ENCODE peak calls at places on chromosomes 6 and 20, in five cellular contexts. One of them, this sample, is unnamed.

GRCh38 chr6:80126657-80127350 is 20.3 kb downstream of the BCKDHB start:
- DNase-seq in fibroblast of lung: no peak
- DNase-seq in activated effector memory CD4-positive, alpha-beta T cell treated with Interleukin-2 at 50 U/mL for 16 hours: no peak
- DNase-seq in fibroblast of mammary gland: no peak
- DNase-seq in Peyer's patch: peak; percentile 50
- DNase-seq in this sample: no peak

GRCh38 chr20:51880188-51880587 is 77.9 kb upstream of the SALL4 start:
- DNase-seq in fibroblast of lung: no peak
- DNase-seq in activated effector memory CD4-positive, alpha-beta T cell treated with Interleukin-2 at 50 U/mL for 16 hours: no peak
- DNase-seq in fibroblast of mammary gland: no peak
- DNase-seq in Peyer's patch: no peak
- DNase-seq in this sample: no peak

GRCh38 chr6:146968041-146968760 is 236.0 kb upstream of the STXBP5 start:
- DNase-seq in fibroblast of lung: peak; percentile 84
- DNase-seq in activated effector memory CD4-positive, alpha-beta T cell treated with Interleukin-2 at 50 U/mL for 16 hours: no peak
- DNase-seq in fibroblast of mammary gland: peak; percentile 92
- DNase-seq in Peyer's patch: no peak
- DNase-seq in this sample: peak; percentile 80

GRCh38 chr6:96002576-96002910 is 13.2 kb upstream of the FUT9 start:
- DNase-seq in fibroblast of lung: no peak
- DNase-seq in activated effector memory CD4-positive, alpha-beta T cell treated with Interleukin-2 at 50 U/mL for 16 hours: no peak
- DNase-seq in fibroblast of mammary gland: no peak
- DNase-seq in Peyer's patch: no peak
- DNase-seq in this sample: no peak

GRCh38 chr6:41278699-41279405 is 7.6 kb downstream of the TREM1 start:
- DNase-seq in fibroblast of lung: peak; percentile 22
- DNase-seq in activated effector memory CD4-positive, alpha-beta T cell treated with Interleukin-2 at 50 U/mL for 16 hours: peak; percentile 29
- DNase-seq in fibroblast of mammary gland: peak; percentile 63
- DNase-seq in Peyer's patch: peak; percentile 81
- DNase-seq in this sample: peak; percentile 69

GRCh38 chr6:80010296-80010695 is 5.8 kb downstream of the TTK start:
- DNase-seq in fibroblast of lung: no peak
- DNase-seq in activated effector memory CD4-positive, alpha-beta T cell treated with Interleukin-2 at 50 U/mL for 16 hours: no peak
- DNase-seq in fibroblast of mammary gland: no peak
- DNase-seq in Peyer's patch: no peak
- DNase-seq in this sample: no peak

GRCh38 chr6:5950448-5950847 is 56.3 kb downstream of the NRN1 start:
- DNase-seq in fibroblast of lung: peak; percentile 52
- DNase-seq in activated effector memory CD4-positive, alpha-beta T cell treated with Interleukin-2 at 50 U/mL for 16 hours: no peak
- DNase-seq in fibroblast of mammary gland: peak; percentile 38
- DNase-seq in Peyer's patch: no peak
- DNase-seq in this sample: peak; percentile 3

GRCh38 chr6:14119764-14120163 is 2.2 kb downstream of the CD83 start:
- DNase-seq in fibroblast of lung: no peak
- DNase-seq in activated effector memory CD4-positive, alpha-beta T cell treated with Interleukin-2 at 50 U/mL for 16 hours: no peak
- DNase-seq in fibroblast of mammary gland: peak; percentile 36
- DNase-seq in Peyer's patch: no peak
- DNase-seq in this sample: no peak

GRCh38 chr6:137926207-137926731 is 59.2 kb downstream of the TNFAIP3 start:
- DNase-seq in fibroblast of lung: peak; percentile 97
- DNase-seq in activated effector memory CD4-positive, alpha-beta T cell treated with Interleukin-2 at 50 U/mL for 16 hours: no peak
- DNase-seq in fibroblast of mammary gland: peak; percentile 88
- DNase-seq in Peyer's patch: no peak
- DNase-seq in this sample: peak; percentile 85

GRCh38 chr20:54469293-54469692 is 6.1 kb upstream of the DOK5 start:
- DNase-seq in fibroblast of lung: no peak
- DNase-seq in activated effector memory CD4-positive, alpha-beta T cell treated with Interleukin-2 at 50 U/mL for 16 hours: no peak
- DNase-seq in fibroblast of mammary gland: no peak
- DNase-seq in Peyer's patch: no peak
- DNase-seq in this sample: no peak

GRCh38 chr6:124719951-124720350 is 242.3 kb upstream of the RNF217 start:
- DNase-seq in fibroblast of lung: no peak
- DNase-seq in activated effector memory CD4-positive, alpha-beta T cell treated with Interleukin-2 at 50 U/mL for 16 hours: no peak
- DNase-seq in fibroblast of mammary gland: no peak
- DNase-seq in Peyer's patch: no peak
- DNase-seq in this sample: no peak

GRCh38 chr20:44475694-44476560 is at the start of gene TTPAL:
- DNase-seq in fibroblast of lung: peak; percentile 80
- DNase-seq in activated effector memory CD4-positive, alpha-beta T cell treated with Interleukin-2 at 50 U/mL for 16 hours: peak; percentile 84
- DNase-seq in fibroblast of mammary gland: peak; percentile 84
- DNase-seq in Peyer's patch: peak; percentile 96
- DNase-seq in this sample: peak; percentile 93

GRCh38 chr20:48606117-48606840 is 221.5 kb downstream of the PREX1 start:
- DNase-seq in fibroblast of lung: no peak
- DNase-seq in activated effector memory CD4-positive, alpha-beta T cell treated with Interleukin-2 at 50 U/mL for 16 hours: no peak
- DNase-seq in fibroblast of mammary gland: no peak
- DNase-seq in Peyer's patch: peak; percentile 34
- DNase-seq in this sample: no peak

GRCh38 chr6:7919871-7920270 is 9.3 kb upstream of the TXNDC5 start:
- DNase-seq in fibroblast of lung: peak; percentile 50
- DNase-seq in activated effector memory CD4-positive, alpha-beta T cell treated with Interleukin-2 at 50 U/mL for 16 hours: no peak
- DNase-seq in fibroblast of mammary gland: peak; percentile 94
- DNase-seq in Peyer's patch: peak; percentile 66
- DNase-seq in this sample: peak; percentile 35

GRCh38 chr6:100897671-100898070 is 16.5 kb upstream of the ASCC3 start:
- DNase-seq in fibroblast of lung: no peak
- DNase-seq in activated effector memory CD4-positive, alpha-beta T cell treated with Interleukin-2 at 50 U/mL for 16 hours: no peak
- DNase-seq in fibroblast of mammary gland: no peak
- DNase-seq in Peyer's patch: no peak
- DNase-seq in this sample: no peak

GRCh38 chr20:35005463-35005961 is 49.8 kb downstream of the MYH7B start:
- DNase-seq in fibroblast of lung: no peak
- DNase-seq in activated effector memory CD4-positive, alpha-beta T cell treated with Interleukin-2 at 50 U/mL for 16 hours: no peak
- DNase-seq in fibroblast of mammary gland: no peak
- DNase-seq in Peyer's patch: peak; percentile 24
- DNase-seq in this sample: no peak

GRCh38 chr20:34269996-34270627 is 28.9 kb downstream of the ASIP start:
- DNase-seq in fibroblast of lung: no peak
- DNase-seq in activated effector memory CD4-positive, alpha-beta T cell treated with Interleukin-2 at 50 U/mL for 16 hours: no peak
- DNase-seq in fibroblast of mammary gland: peak; percentile 96
- DNase-seq in Peyer's patch: no peak
- DNase-seq in this sample: no peak

GRCh38 chr6:157236040-157236725 is 87.1 kb downstream of the TMEM242 start:
- DNase-seq in fibroblast of lung: no peak
- DNase-seq in activated effector memory CD4-positive, alpha-beta T cell treated with Interleukin-2 at 50 U/mL for 16 hours: no peak
- DNase-seq in fibroblast of mammary gland: no peak
- DNase-seq in Peyer's patch: peak; percentile 55
- DNase-seq in this sample: no peak

GRCh38 chr20:51500936-51501335 is 41.6 kb downstream of the NFATC2 start:
- DNase-seq in fibroblast of lung: no peak
- DNase-seq in activated effector memory CD4-positive, alpha-beta T cell treated with Interleukin-2 at 50 U/mL for 16 hours: peak; percentile 19
- DNase-seq in fibroblast of mammary gland: no peak
- DNase-seq in Peyer's patch: no peak
- DNase-seq in this sample: no peak

GRCh38 chr6:125357515-125358256 is 55.9 kb upstream of the HDDC2 start:
- DNase-seq in fibroblast of lung: peak; percentile 37
- DNase-seq in activated effector memory CD4-positive, alpha-beta T cell treated with Interleukin-2 at 50 U/mL for 16 hours: no peak
- DNase-seq in fibroblast of mammary gland: no peak
- DNase-seq in Peyer's patch: peak; percentile 48
- DNase-seq in this sample: no peak

GRCh38 chr20:709421-709820 is 33.8 kb upstream of the SCRT2 start:
- DNase-seq in fibroblast of lung: no peak
- DNase-seq in activated effector memory CD4-positive, alpha-beta T cell treated with Interleukin-2 at 50 U/mL for 16 hours: no peak
- DNase-seq in fibroblast of mammary gland: peak; percentile 2
- DNase-seq in Peyer's patch: no peak
- DNase-seq in this sample: no peak

GRCh38 chr6:164455835-164456234 is 853.6 kb downstream of the C6orf118 start:
- DNase-seq in fibroblast of lung: no peak
- DNase-seq in activated effector memory CD4-positive, alpha-beta T cell treated with Interleukin-2 at 50 U/mL for 16 hours: no peak
- DNase-seq in fibroblast of mammary gland: no peak
- DNase-seq in Peyer's patch: no peak
- DNase-seq in this sample: no peak

GRCh38 chr6:160102956-160103824 is 18.4 kb upstream of the SLC22A1 start:
- DNase-seq in fibroblast of lung: peak; percentile 8
- DNase-seq in activated effector memory CD4-positive, alpha-beta T cell treated with Interleukin-2 at 50 U/mL for 16 hours: no peak
- DNase-seq in fibroblast of mammary gland: peak; percentile 54
- DNase-seq in Peyer's patch: no peak
- DNase-seq in this sample: peak; percentile 55

GRCh38 chr20:23135449-23136447 is 49.6 kb upstream of the CD93 start:
- DNase-seq in fibroblast of lung: no peak
- DNase-seq in activated effector memory CD4-positive, alpha-beta T cell treated with Interleukin-2 at 50 U/mL for 16 hours: no peak
- DNase-seq in fibroblast of mammary gland: no peak
- DNase-seq in Peyer's patch: peak; percentile 45
- DNase-seq in this sample: no peak

GRCh38 chr6:7413151-7413823 is 23.7 kb downstream of the RIOK1 start:
- DNase-seq in fibroblast of lung: no peak
- DNase-seq in activated effector memory CD4-positive, alpha-beta T cell treated with Interleukin-2 at 50 U/mL for 16 hours: no peak
- DNase-seq in fibroblast of mammary gland: no peak
- DNase-seq in Peyer's patch: no peak
- DNase-seq in this sample: no peak

GRCh38 chr6:108838101-108838717 is 10.0 kb upstream of the ARMC2 start:
- DNase-seq in fibroblast of lung: peak; percentile 36
- DNase-seq in activated effector memory CD4-positive, alpha-beta T cell treated with Interleukin-2 at 50 U/mL for 16 hours: no peak
- DNase-seq in fibroblast of mammary gland: peak; percentile 20
- DNase-seq in Peyer's patch: no peak
- DNase-seq in this sample: peak; percentile 29

GRCh38 chr6:131807644-131808459 is at the start of gene ENPP1:
- DNase-seq in fibroblast of lung: peak; percentile 69
- DNase-seq in activated effector memory CD4-positive, alpha-beta T cell treated with Interleukin-2 at 50 U/mL for 16 hours: peak; percentile 28
- DNase-seq in fibroblast of mammary gland: peak; percentile 70
- DNase-seq in Peyer's patch: peak; percentile 78
- DNase-seq in this sample: peak; percentile 85

GRCh38 chr6:101614774-101615173 is 221.3 kb downstream of the GRIK2 start:
- DNase-seq in fibroblast of lung: peak; percentile 86
- DNase-seq in activated effector memory CD4-positive, alpha-beta T cell treated with Interleukin-2 at 50 U/mL for 16 hours: no peak
- DNase-seq in fibroblast of mammary gland: peak; percentile 85
- DNase-seq in Peyer's patch: no peak
- DNase-seq in this sample: peak; percentile 69

GRCh38 chr20:21259346-21259745 is 43.8 kb upstream of the XRN2 start:
- DNase-seq in fibroblast of lung: no peak
- DNase-seq in activated effector memory CD4-positive, alpha-beta T cell treated with Interleukin-2 at 50 U/mL for 16 hours: no peak
- DNase-seq in fibroblast of mammary gland: no peak
- DNase-seq in Peyer's patch: no peak
- DNase-seq in this sample: no peak

GRCh38 chr20:44256961-44257360 is 9.9 kb downstream of the GDAP1L1 start:
- DNase-seq in fibroblast of lung: no peak
- DNase-seq in activated effector memory CD4-positive, alpha-beta T cell treated with Interleukin-2 at 50 U/mL for 16 hours: no peak
- DNase-seq in fibroblast of mammary gland: no peak
- DNase-seq in Peyer's patch: no peak
- DNase-seq in this sample: no peak

GRCh38 chr20:20241966-20242365 is 125.9 kb upstream of the INSM1 start:
- DNase-seq in fibroblast of lung: no peak
- DNase-seq in activated effector memory CD4-positive, alpha-beta T cell treated with Interleukin-2 at 50 U/mL for 16 hours: no peak
- DNase-seq in fibroblast of mammary gland: no peak
- DNase-seq in Peyer's patch: no peak
- DNase-seq in this sample: no peak

GRCh38 chr20:1860446-1860845 is 34.8 kb upstream of the SIRPA start:
- DNase-seq in fibroblast of lung: peak; percentile 92
- DNase-seq in activated effector memory CD4-positive, alpha-beta T cell treated with Interleukin-2 at 50 U/mL for 16 hours: no peak
- DNase-seq in fibroblast of mammary gland: peak; percentile 63
- DNase-seq in Peyer's patch: no peak
- DNase-seq in this sample: no peak